ENCODE peak calls at places on chromosomes 3 and 15, in four cellular contexts. O, N, E and R are unnamed samples.
A peak's percentile ranks its signal among the peaks of the same experiment; 100 is the strongest.

GRCh38 chr3:129592362-129593150 is 13.9 kb downstream of the PLXND1 start:
- ATAC-seq in O (no peak), N (peak; percentile 8), E (no peak), R (peak; percentile 24)

GRCh38 chr3:4376499-4376898 is 73.3 kb downstream of the SETMAR start:
- ATAC-seq in O (no peak), N (no peak), E (no peak), R (no peak)

GRCh38 chr3:50202353-50203112 is 2.5 kb upstream of the SLC38A3 start:
- ATAC-seq in O (no peak), N (no peak), E (no peak), R (no peak)

GRCh38 chr15:63801171-63801570 is 32.6 kb downstream of the HERC1 start:
- ATAC-seq in O (no peak), N (no peak), E (no peak), R (no peak)

GRCh38 chr3:58006661-58007060 is 1.6 kb upstream of the FLNB start:
- ATAC-seq in O (no peak), N (no peak), E (no peak), R (no peak)

GRCh38 chr15:90742082-90742481 is 24.9 kb downstream of the BLM start:
- ATAC-seq in O (no peak), N (no peak), E (no peak), R (no peak)

GRCh38 chr15:78061963-78062427 is 15.5 kb downstream of the TBC1D2B start:
- ATAC-seq in O (peak; percentile 81), N (no peak), E (no peak), R (no peak)

GRCh38 chr3:55343486-55344357 is 143.4 kb downstream of the WNT5A start:
- ATAC-seq in O (no peak), N (no peak), E (no peak), R (no peak)

GRCh38 chr15:70072479-70072878 is 25.2 kb downstream of the TLE3 start:
- ATAC-seq in O (no peak), N (no peak), E (no peak), R (no peak)

GRCh38 chr15:88894819-88895767 is at the start of gene HAPLN3:
- ATAC-seq in O (peak; percentile 33), N (peak; percentile 16), E (peak; percentile 27), R (peak; percentile 13)

GRCh38 chr15:81016253-81017068 is 15.7 kb downstream of the TLNRD1 start:
- ATAC-seq in O (no peak), N (no peak), E (no peak), R (peak; percentile 84)

GRCh38 chr15:84911879-84912660 is 27.6 kb downstream of the SLC28A1 start:
- ATAC-seq in O (no peak), N (peak; percentile 90), E (peak; percentile 87), R (peak; percentile 97)

GRCh38 chr3:188042466-188042865 is 111.5 kb upstream of the LPP start:
- ATAC-seq in O (no peak), N (no peak), E (no peak), R (no peak)

GRCh38 chr3:188339410-188340295 is 185.7 kb downstream of the LPP start:
- ATAC-seq in O (peak; percentile 84), N (no peak), E (no peak), R (no peak)

GRCh38 chr15:34809186-34809585 is 13.8 kb upstream of the ACTC1 start:
- ATAC-seq in O (no peak), N (no peak), E (no peak), R (no peak)

GRCh38 chr15:67832965-67833503 is 6.8 kb downstream of the RNU6-1 start:
- ATAC-seq in O (no peak), N (no peak), E (no peak), R (no peak)

GRCh38 chr3:71478568-71478967 is 105.0 kb downstream of the FOXP1 start:
- ATAC-seq in O (peak; percentile 83), N (no peak), E (no peak), R (peak; percentile 41)

GRCh38 chr3:43185656-43186375 is 79.9 kb upstream of the POMGNT2 start:
- ATAC-seq in O (no peak), N (peak; percentile 27), E (no peak), R (no peak)

GRCh38 chr3:55521086-55522060 is 34.3 kb upstream of the WNT5A start:
- ATAC-seq in O (no peak), N (no peak), E (no peak), R (no peak)

GRCh38 chr15:73965094-73965729 is 26.9 kb downstream of the STOML1 start:
- ATAC-seq in O (peak; percentile 43), N (no peak), E (peak; percentile 22), R (no peak)

GRCh38 chr3:130905551-130905950 is 11.7 kb downstream of the ATP2C1 start:
- ATAC-seq in O (no peak), N (peak; percentile 47), E (no peak), R (no peak)

GRCh38 chr15:68888419-68888818 is 41.9 kb upstream of the SPESP1 start:
- ATAC-seq in O (peak; percentile 64), N (no peak), E (no peak), R (no peak)

GRCh38 chr15:74795961-74796625 is 14.2 kb downstream of the CSK start:
- ATAC-seq in O (peak; percentile 13), N (no peak), E (no peak), R (no peak)

GRCh38 chr3:112587336-112587735 is 25.5 kb downstream of the SLC35A5 start:
- ATAC-seq in O (no peak), N (no peak), E (no peak), R (no peak)

GRCh38 chr3:10982782-10983181 is 9.8 kb upstream of the SLC6A1 start:
- ATAC-seq in O (no peak), N (peak; percentile 67), E (peak; percentile 21), R (no peak)

GRCh38 chr3:129207347-129207947 is 23.8 kb upstream of the CNBP start:
- ATAC-seq in O (no peak), N (no peak), E (no peak), R (no peak)

GRCh38 chr15:70492240-70493177 is 270.8 kb downstream of the UACA start:
- ATAC-seq in O (peak; percentile 75), N (peak; percentile 16), E (no peak), R (peak; percentile 44)

GRCh38 chr15:45603881-45604280 is 16.7 kb downstream of the BLOC1S6 start:
- ATAC-seq in O (no peak), N (no peak), E (no peak), R (no peak)

GRCh38 chr3:106309274-106309673 is 440.5 kb upstream of the CBLB start:
- ATAC-seq in O (no peak), N (no peak), E (no peak), R (no peak)

GRCh38 chr15:85582076-85582718 is 201.8 kb downstream of the AKAP13 start:
- ATAC-seq in O (peak; percentile 69), N (peak; percentile 54), E (peak; percentile 32), R (peak; percentile 48)

GRCh38 chr3:65107174-65107573 is 419.4 kb upstream of the ADAMTS9 start:
- ATAC-seq in O (no peak), N (no peak), E (no peak), R (no peak)

GRCh38 chr15:88036154-88036839 is 220.2 kb downstream of the NTRK3 start:
- ATAC-seq in O (no peak), N (no peak), E (no peak), R (no peak)

GRCh38 chr3:43212914-43213611 is 73.3 kb upstream of the SNRK start:
- ATAC-seq in O (no peak), N (no peak), E (no peak), R (no peak)

GRCh38 chr15:49439678-49440375 is 16.8 kb downstream of the FGF7 start:
- ATAC-seq in O (no peak), N (no peak), E (no peak), R (no peak)

GRCh38 chr3:24133942-24134341 is 188.9 kb downstream of the NR1D2 start:
- ATAC-seq in O (no peak), N (no peak), E (no peak), R (no peak)

DNA sequence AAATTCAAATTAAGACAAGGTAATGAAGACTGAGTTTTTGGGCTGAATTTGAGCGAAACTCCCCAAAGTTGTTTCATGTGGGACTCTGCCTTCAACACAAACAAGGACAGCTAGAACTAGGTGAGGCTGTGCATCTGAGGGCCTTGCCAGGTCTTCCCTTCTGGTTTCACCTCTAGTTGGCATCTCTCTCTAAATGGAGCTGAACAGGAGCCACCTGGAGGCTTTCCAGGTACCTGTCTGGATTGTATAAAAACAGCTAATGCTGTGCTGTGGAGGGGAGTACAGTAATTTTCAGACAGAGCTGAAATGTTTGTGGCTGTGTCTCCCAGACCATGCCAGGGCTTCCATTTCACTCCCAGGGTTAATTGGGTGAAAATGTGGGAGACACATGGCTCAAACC is 27.1 kb downstream of the TRIM71 start:
- ATAC-seq in O (no peak), N (no peak), E (no peak), R (no peak)
- H3K4me1 ChIP-seq in O (no peaks in the 10 kb centered on the region), N (peaks cover 3% of the 10 kb centered on the region), E (no peaks in the 10 kb centered on the region), R (no peaks in the 10 kb centered on the region)

DNA sequence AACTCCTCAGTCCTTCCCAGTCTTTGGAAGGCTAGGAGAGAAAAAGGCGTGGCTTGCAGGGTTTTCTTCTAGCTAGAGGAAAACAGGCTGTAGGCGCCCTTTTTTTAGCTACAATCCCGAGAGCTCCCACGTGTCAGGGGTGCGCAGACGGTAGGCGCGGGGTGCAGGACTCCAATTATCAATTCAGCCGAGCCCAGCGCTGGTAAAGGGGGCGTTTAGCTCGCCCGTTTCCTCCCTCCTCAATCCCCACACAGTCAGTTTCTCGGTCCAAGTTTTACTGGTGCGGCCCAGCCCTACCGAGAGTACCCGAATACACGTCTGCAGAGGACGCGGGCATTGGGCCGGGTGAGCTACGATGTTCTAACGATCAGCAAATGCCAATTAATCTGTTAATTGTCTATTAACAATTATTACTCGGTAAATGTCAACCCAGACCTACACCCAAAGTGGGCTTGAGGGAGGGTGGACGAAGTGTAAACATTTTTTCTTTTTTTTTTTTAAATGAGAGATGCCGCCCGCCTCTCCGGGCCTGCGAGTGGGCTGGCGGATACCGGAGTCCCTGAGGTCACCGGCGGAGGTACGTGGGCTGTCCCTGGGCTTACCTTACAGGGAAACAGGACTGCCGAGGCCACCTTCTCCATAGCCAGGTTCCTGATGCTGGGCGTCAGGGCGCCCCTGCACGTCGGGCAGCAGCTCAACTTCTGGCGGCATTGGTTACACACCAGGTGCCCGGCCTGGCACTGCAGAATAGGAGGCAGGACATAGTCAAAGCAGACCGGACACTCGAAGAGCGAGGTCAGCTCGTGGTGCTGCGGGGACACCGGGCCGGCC is 923 bp downstream of the SIAH2 start:
- ATAC-seq in O (no peak), N (peak; percentile 7), E (peak; percentile 11), R (no peak)
- H3K4me1 ChIP-seq in O (peaks cover 39% of the 10 kb centered on the region), N (peaks cover 55% of the 10 kb centered on the region), E (peaks cover 5% of the 10 kb centered on the region), R (peaks cover 57% of the 10 kb centered on the region)

GRCh38 chr15:91944334-91944733 is 90.8 kb downstream of the SLCO3A1 start:
- ATAC-seq in O (no peak), N (no peak), E (no peak), R (no peak)
- H3K4me1 ChIP-seq in O (no peaks in the 10 kb centered on the region), N (peaks cover 82% of the 10 kb centered on the region), E (no peaks in the 10 kb centered on the region), R (peaks cover 89% of the 10 kb centered on the region)

GRCh38 chr3:51389423-51390183 is 1.5 kb upstream of the RBM15B start:
- ATAC-seq in O (no peak), N (no peak), E (no peak), R (no peak)

GRCh38 chr3:51390186-51390585 is 899 bp upstream of the RBM15B start:
- ATAC-seq in O (no peak), N (no peak), E (no peak), R (no peak)

GRCh38 chr3:51391566-51392300 is 648 bp downstream of the RBM15B start:
- ATAC-seq in O (peak; percentile 29), N (peak; percentile 5), E (no peak), R (peak; percentile 1)

GRCh38 chr3:51391075-51391565 is at the start of gene RBM15B:
- ATAC-seq in O (peak; percentile 89), N (peak; percentile 93), E (peak; percentile 95), R (peak; percentile 96)

GRCh38 chr3:51390600-51391074 is 448 bp upstream of the RBM15B start:
- ATAC-seq in O (no peak), N (peak; percentile 5), E (no peak), R (no peak)
- H3K4me1 ChIP-seq in O (peaks cover 52% of the 10 kb centered on the region), N (peaks cover 89% of the 10 kb centered on the region), E (peaks cover 38% of the 10 kb centered on the region), R (no peaks in the 10 kb centered on the region)